ENCODE peak calls at places on chromosomes 13 and 19, in ten cellular contexts. C is aorta; F is stimulated activated CD8-positive, alpha-beta memory T cell treated with anti-CD3 and anti-CD28 coated beads, Interleukin-2, amount 100 ng/mL, for 48 hours; B is psoas muscle; D is activated CD4-positive, alpha-beta T cell treated with anti-CD3 and anti-CD28 coated beads for 48 hours; U is kidney epithelial cell; O is T follicular helper cell; H is mammary epithelial cell; N is neuronal stem cell; Y is AG20443. R is an unnamed sample.

GRCh38 chr19:4970558-4971423 is 1.9 kb downstream of the KDM4B start:
- DNase-seq in H (peak; percentile 44), F (no peak), B (peak; percentile 80), O (no peak), N (peak; percentile 21), U (no peak), Y (peak; percentile 13), C (peak; percentile 70), D (peak; percentile 10), R (no peak)

GRCh38 chr19:8609210-8610040 is 1.1 kb downstream of the ADAMTS10 start:
- DNase-seq in N (peak; percentile 77), B (peak; percentile 74), Y (peak; percentile 82), O (no peak), U (no peak), D (peak; percentile 27), C (peak; percentile 89), H (no peak), F (no peak), R (peak; percentile 15)

GRCh38 chr19:43957891-43958290 is 6.9 kb downstream of the ZNF221 start:
- DNase-seq in B (no peak), U (no peak), F (no peak), O (no peak), H (no peak), C (no peak), N (no peak), D (no peak), Y (peak; percentile 65), R (no peak)

GRCh38 chr13:112887557-112887991 is 81.4 kb upstream of the MCF2L start:
- DNase-seq in U (no peak), N (no peak), H (no peak), O (no peak), Y (no peak), C (no peak), F (no peak), D (no peak), B (peak; percentile 23), R (no peak)

GRCh38 chr13:45511310-45512147 is 46.8 kb downstream of the COG3 start:
- DNase-seq in U (peak; percentile 47), D (peak; percentile 13), H (peak; percentile 69), B (no peak), N (peak; percentile 69), C (no peak), Y (peak; percentile 74), O (no peak), F (no peak), R (peak; percentile 8)

GRCh38 chr19:17751103-17751911 is at the start of gene FCHO1:
- DNase-seq in Y (no peak), B (peak; percentile 68), O (peak; percentile 78), C (no peak), F (peak; percentile 77), U (no peak), D (peak; percentile 89), N (no peak), H (no peak), R (peak; percentile 86)

GRCh38 chr13:47858678-47859050 is 142.4 kb downstream of the SUCLA2 start:
- DNase-seq in Y (peak; percentile 28), O (no peak), C (no peak), B (no peak), D (no peak), N (no peak), U (peak; percentile 19), F (no peak), H (peak; percentile 78), R (no peak)

GRCh38 chr19:5457709-5458108 is 2.5 kb downstream of the ZNRF4 start:
- DNase-seq in H (no peak), O (no peak), N (no peak), B (no peak), F (no peak), D (no peak), U (no peak), C (no peak), Y (no peak), R (no peak)

GRCh38 chr13:65914707-65915106 is 1315.4 kb downstream of the PCDH9 start:
- DNase-seq in C (no peak), H (no peak), U (no peak), B (no peak), Y (no peak), F (no peak), D (no peak), O (no peak), N (no peak), R (no peak)

GRCh38 chr19:13953021-13953531 is 767 bp downstream of the DCAF15 start:
- DNase-seq in D (no peak), U (no peak), O (no peak), B (no peak), H (peak; percentile 71), N (no peak), F (no peak), C (peak; percentile 76), Y (peak; percentile 92), R (no peak)

GRCh38 chr13:77391475-77391874 is 64.6 kb upstream of the MYCBP2 start:
- DNase-seq in F (no peak), H (no peak), Y (no peak), U (no peak), N (no peak), B (no peak), D (no peak), C (no peak), O (no peak), R (no peak)

GRCh38 chr13:72160977-72161376 is 294.0 kb upstream of the DACH1 start:
- DNase-seq in C (no peak), B (no peak), O (no peak), H (no peak), D (no peak), Y (no peak), U (no peak), N (no peak), F (no peak), R (no peak)

GRCh38 chr19:57406516-57407123 is 4.3 kb upstream of the ZNF17 start:
- DNase-seq in O (peak; percentile 60), H (peak; percentile 58), Y (peak; percentile 85), D (peak; percentile 81), B (peak; percentile 62), U (no peak), C (peak; percentile 78), F (peak; percentile 45), N (peak; percentile 58), R (peak; percentile 62)

R was measured in T-cell.